ENCODE peak calls at places on chromosome 13, in eight cellular contexts. H is stimulated activated CD4-positive, alpha-beta T cell treated with anti-CD3 and anti-CD28 coated beads, Interleukin-15, amount 100 ng/mL, for 1 hour; Y is activated CD4-positive, alpha-beta T cell treated with anti-CD3 and anti-CD28 coated beads for 4 hours; Q is SK-N-DZ; W is type B pancreatic cell; D is GM12891; B is COR-L47; P is heart left ventricle. Z is an unnamed sample.

GRCh38 chr13:113628291-113629270 is 29.4 kb downstream of the ATP4B start:
- DNase-seq in H (no peak), Y (no peak), Q (no peak), W (no peak), D (no peak), B (no peak), P (peak), Z (no peak)

GRCh38 chr13:79404985-79405384 is 1.1 kb downstream of the RBM26 start:
- DNase-seq in H (no peak), Y (no peak), Q (no peak), W (no peak), D (no peak), B (no peak), P (no peak), Z (no peak)

GRCh38 chr13:100197591-100198365 is 108.9 kb downstream of the PCCA start:
- DNase-seq in H (no peak), Y (no peak), Q (no peak), W (no peak), D (no peak), B (no peak), P (no peak), Z (no peak)

GRCh38 chr13:77521194-77521593 is 14.3 kb upstream of the SCEL start:
- DNase-seq in H (no peak), Y (no peak), Q (no peak), W (no peak), D (no peak), B (no peak), P (no peak), Z (no peak)

GRCh38 chr13:47426126-47426849 is 529.4 kb upstream of the HTR2A start:
- DNase-seq in H (no peak), Y (no peak), Q (no peak), W (no peak), D (no peak), B (no peak), P (peak), Z (no peak)

GRCh38 chr13:33782631-33783030 is 35.3 kb upstream of the RFC3 start:
- DNase-seq in H (no peak), Y (no peak), Q (no peak), W (no peak), D (no peak), B (no peak), P (no peak), Z (no peak)

GRCh38 chr13:79901336-79901735 is 420.4 kb downstream of the NDFIP2 start:
- DNase-seq in H (no peak), Y (no peak), Q (peak), W (no peak), D (no peak), B (no peak), P (no peak), Z (no peak)

GRCh38 chr13:44307844-44308243 is 65.8 kb upstream of the SERP2 start:
- DNase-seq in H (no peak), Y (no peak), Q (no peak), W (no peak), D (no peak), B (no peak), P (no peak), Z (no peak)

GRCh38 chr13:79710376-79710775 is 229.4 kb downstream of the NDFIP2 start:
- DNase-seq in H (no peak), Y (no peak), Q (no peak), W (no peak), D (no peak), B (no peak), P (no peak), Z (no peak)

GRCh38 chr13:21458457-21458815 is 667 bp downstream of the ZDHHC20 start:
- DNase-seq in H (no peak), Y (peak), Q (peak), W (no peak), D (peak), B (peak), P (no peak), Z (no peak)

GRCh38 chr13:113937073-113937472 is 36.8 kb downstream of the C13orf46 start:
- DNase-seq in H (no peak), Y (no peak), Q (no peak), W (no peak), D (no peak), B (no peak), P (peak), Z (no peak)

GRCh38 chr13:107730835-107731234 is 484.5 kb downstream of the LIG4 start:
- DNase-seq in H (no peak), Y (no peak), Q (peak), W (no peak), D (no peak), B (no peak), P (no peak), Z (no peak)

GRCh38 chr13:109150691-109151090 is 521.3 kb downstream of the MYO16 start:
- DNase-seq in H (no peak), Y (no peak), Q (no peak), W (no peak), D (no peak), B (no peak), P (no peak), Z (no peak)

GRCh38 chr13:77740097-77740496 is 42.6 kb downstream of the SLAIN1 start:
- DNase-seq in H (no peak), Y (no peak), Q (no peak), W (no peak), D (no peak), B (no peak), P (no peak), Z (no peak)

GRCh38 chr13:28239374-28239773 is 101.0 kb downstream of the PAN3 start:
- DNase-seq in H (no peak), Y (no peak), Q (no peak), W (no peak), D (no peak), B (no peak), P (no peak), Z (no peak)

GRCh38 chr13:110799246-110800236 is 86.0 kb downstream of the ING1 start:
- DNase-seq in H (no peak), Y (no peak), Q (no peak), W (no peak), D (no peak), B (no peak), P (no peak), Z (no peak)

GRCh38 chr13:30463820-30464495 is 1.8 kb downstream of the HMGB1 start:
- DNase-seq in H (peak), Y (peak), Q (peak), W (no peak), D (no peak), B (peak), P (peak), Z (no peak)

GRCh38 chr13:41613984-41614581 is 156.7 kb downstream of the RGCC start:
- DNase-seq in H (no peak), Y (no peak), Q (no peak), W (no peak), D (no peak), B (no peak), P (peak), Z (no peak)

GRCh38 chr13:51276684-51277083 is 54.5 kb downstream of the FAM124A start:
- DNase-seq in H (no peak), Y (no peak), Q (no peak), W (no peak), D (no peak), B (no peak), P (no peak), Z (no peak)

GRCh38 chr13:41017744-41018582 is 1.2 kb downstream of the ELF1 start:
- DNase-seq in H (no peak), Y (no peak), Q (no peak), W (no peak), D (no peak), B (no peak), P (no peak), Z (no peak)

GRCh38 chr13:35179494-35179893 is 237.4 kb downstream of the NBEA start:
- DNase-seq in H (no peak), Y (no peak), Q (no peak), W (no peak), D (no peak), B (no peak), P (no peak), Z (no peak)

GRCh38 chr13:50670272-50670671 is 173.2 kb downstream of the DLEU7 start:
- DNase-seq in H (no peak), Y (no peak), Q (no peak), W (no peak), D (no peak), B (no peak), P (no peak), Z (no peak)

GRCh38 chr13:42041684-42042035 is 6.8 kb upstream of the DGKH start:
- DNase-seq in H (no peak), Y (no peak), Q (peak), W (no peak), D (peak), B (peak), P (peak), Z (peak)

GRCh38 chr13:107457686-107458085 is 757.6 kb downstream of the LIG4 start:
- DNase-seq in H (no peak), Y (no peak), Q (no peak), W (no peak), D (no peak), B (peak), P (no peak), Z (no peak)

GRCh38 chr13:85825454-85825853 is 26.2 kb upstream of the SLITRK6 start:
- DNase-seq in H (no peak), Y (no peak), Q (no peak), W (no peak), D (no peak), B (no peak), P (no peak), Z (no peak)

GRCh38 chr13:110475117-110475516 is 86.4 kb downstream of the RAB20 start:
- DNase-seq in H (no peak), Y (no peak), Q (no peak), W (no peak), D (no peak), B (no peak), P (no peak), Z (no peak)

GRCh38 chr13:76637651-76638111 is 248.5 kb downstream of the KCTD12 start:
- DNase-seq in H (no peak), Y (no peak), Q (no peak), W (no peak), D (no peak), B (no peak), P (no peak), Z (no peak)

GRCh38 chr13:110360598-110360997 is 53.5 kb downstream of the COL4A2 start:
- DNase-seq in H (no peak), Y (no peak), Q (peak), W (no peak), D (no peak), B (no peak), P (no peak), Z (no peak)

GRCh38 chr13:28483313-28483931 is 11.5 kb downstream of the FLT1 start:
- DNase-seq in H (no peak), Y (no peak), Q (no peak), W (no peak), D (no peak), B (no peak), P (no peak), Z (no peak)

GRCh38 chr13:99589575-99589974 is 88.3 kb downstream of the TM9SF2 start:
- DNase-seq in H (no peak), Y (no peak), Q (no peak), W (no peak), D (no peak), B (no peak), P (no peak), Z (no peak)

GRCh38 chr13:88602786-88603777 is 931.9 kb downstream of the SLITRK5 start:
- DNase-seq in H (no peak), Y (no peak), Q (no peak), W (no peak), D (no peak), B (no peak), P (no peak), Z (no peak)

GRCh38 chr13:29438772-29439171 is 156.7 kb downstream of the SLC7A1 start:
- DNase-seq in H (no peak), Y (no peak), Q (no peak), W (no peak), D (no peak), B (no peak), P (no peak), Z (no peak)

GRCh38 chr13:20847298-20847697 is 55.2 kb downstream of the XPO4 start:
- DNase-seq in H (no peak), Y (no peak), Q (peak), W (no peak), D (no peak), B (no peak), P (no peak), Z (no peak)

GRCh38 chr13:41505209-41505835 is 48.0 kb downstream of the RGCC start:
- DNase-seq in H (no peak), Y (no peak), Q (no peak), W (no peak), D (no peak), B (no peak), P (no peak), Z (no peak)

GRCh38 chr13:73956795-73957408 is 177.3 kb downstream of the KLF12 start:
- DNase-seq in H (no peak), Y (no peak), Q (no peak), W (no peak), D (no peak), B (no peak), P (no peak), Z (no peak)

GRCh38 chr13:41909524-41909923 is 51.4 kb downstream of the VWA8 start:
- DNase-seq in H (no peak), Y (no peak), Q (no peak), W (no peak), D (no peak), B (no peak), P (no peak), Z (no peak)

GRCh38 chr13:24386816-24387708 is 77.7 kb downstream of the C1QTNF9 start:
- DNase-seq in H (no peak), Y (no peak), Q (no peak), W (no peak), D (no peak), B (no peak), P (no peak), Z (no peak)

GRCh38 chr13:24233351-24233901 is 72.9 kb downstream of the SPATA13 start:
- DNase-seq in H (no peak), Y (no peak), Q (no peak), W (no peak), D (no peak), B (no peak), P (no peak), Z (no peak)